ENCODE peak calls at places on chromosomes 6 and 20, in four cellular contexts. T is T-helper 1 cell; N is NCI-H1417; Q is stimulated activated naive CD8-positive, alpha-beta T cell treated with anti-CD3 and anti-CD28 coated beads, Interleukin-15, amount 100 ng/mL, for 72 hours. S is an unnamed sample.

GRCh38 chr20:32709528-32710121 is 33.6 kb downstream of the COMMD7 start:
- DNase-seq in Q (no peak), T (no peak), N (no peak), S (no peak)

GRCh38 chr6:158825951-158826306 is 6.8 kb upstream of the EZR start:
- DNase-seq in T (no peak), N (no peak), Q (no peak), S (no peak)

GRCh38 chr6:42451595-42452170 is at the start of gene TRERF1:
- DNase-seq in T (peak; percentile 28), N (peak; percentile 95), Q (peak; percentile 37), S (peak; percentile 80)

GRCh38 chr6:17932362-17932852 is 55.0 kb downstream of the KIF13A start:
- DNase-seq in T (no peak), N (no peak), Q (no peak), S (peak; percentile 72)

GRCh38 chr20:19794941-19795340 is 36.9 kb downstream of the RIN2 start:
- DNase-seq in T (no peak), N (no peak), Q (no peak), S (no peak)

GRCh38 chr20:13396036-13396435 is 175.0 kb downstream of the ISM1 start:
- DNase-seq in T (no peak), Q (no peak), N (no peak), S (no peak)

GRCh38 chr20:20360464-20360863 is 7.4 kb upstream of the INSM1 start:
- DNase-seq in T (no peak), N (peak; percentile 58), Q (no peak), S (peak; percentile 64)

GRCh38 chr20:23622839-23623343 is 14.9 kb downstream of the CST3 start:
- DNase-seq in N (no peak), T (no peak), Q (no peak), S (peak; percentile 94)

GRCh38 chr20:37347891-37348642 is 2.1 kb downstream of the SRC start:
- DNase-seq in N (no peak), T (no peak), Q (no peak), S (no peak)

GRCh38 chr20:47432251-47433210 is 69.2 kb upstream of the NCOA3 start:
- DNase-seq in T (no peak), N (no peak), Q (no peak), S (peak; percentile 81)

GRCh38 chr20:13105864-13106457 is 97.2 kb downstream of the SPTLC3 start:
- DNase-seq in T (no peak), Q (no peak), N (peak; percentile 27), S (peak; percentile 35)

GRCh38 chr6:25962368-25963127 is at the start of gene TRIM38:
- DNase-seq in Q (peak; percentile 66), T (peak; percentile 48), N (no peak), S (peak; percentile 89)

GRCh38 chr20:4195499-4195898 is 180.1 kb upstream of the RNF24 start:
- DNase-seq in T (no peak), Q (no peak), N (no peak), S (peak; percentile 26)

GRCh38 chr6:88165877-88166492 is at the start of gene CNR1:
- DNase-seq in Q (peak; percentile 18), N (peak; percentile 77), T (no peak), S (no peak)

GRCh38 chr6:1614767-1615650 is 5.3 kb downstream of the FOXC1 start:
- DNase-seq in N (no peak), T (no peak), Q (no peak), S (no peak)

GRCh38 chr20:46396052-46396451 is 10.4 kb downstream of the ELMO2 start:
- DNase-seq in T (no peak), Q (no peak), N (no peak), S (no peak)

GRCh38 chr6:72622094-72622540 is 253 bp downstream of the KCNQ5 start:
- DNase-seq in Q (peak; percentile 83), N (peak; percentile 77), T (peak; percentile 16), S (peak; percentile 69)

GRCh38 chr20:38369387-38369786 is 23.1 kb downstream of the LBP start:
- DNase-seq in Q (no peak), T (no peak), N (no peak), S (peak; percentile 16)

GRCh38 chr6:150152891-150153876 is 10.3 kb downstream of the PPP1R14C start:
- DNase-seq in Q (no peak), N (no peak), T (no peak), S (no peak)

GRCh38 chr6:85403331-85404015 is 46.4 kb upstream of the NT5E start:
- DNase-seq in Q (no peak), N (no peak), T (no peak), S (peak; percentile 92)

GRCh38 chr6:100452998-100453397 is 11.7 kb downstream of the SIM1 start:
- DNase-seq in N (no peak), Q (no peak), T (no peak), S (no peak)

GRCh38 chr20:51060301-51060700 is 37.4 kb upstream of the KCNG1 start:
- DNase-seq in N (no peak), Q (no peak), T (no peak), S (no peak)

GRCh38 chr20:6636209-6637159 is 131.0 kb upstream of the BMP2 start:
- DNase-seq in N (peak; percentile 29), T (no peak), Q (no peak), S (peak; percentile 48)

GRCh38 chr20:9110365-9110764 is 41.5 kb downstream of the PLCB4 start:
- DNase-seq in N (no peak), T (no peak), Q (no peak), S (peak; percentile 12)

GRCh38 chr20:6944292-6944691 is 176.8 kb downstream of the BMP2 start:
- DNase-seq in Q (no peak), N (no peak), T (no peak), S (no peak)

GRCh38 chr20:18005170-18005989 is 36.6 kb downstream of the MGME1 start:
- DNase-seq in Q (no peak), T (no peak), N (no peak), S (no peak)

GRCh38 chr20:25079171-25079570 is 2.8 kb downstream of the VSX1 start:
- DNase-seq in N (no peak), T (no peak), Q (no peak), S (no peak)

GRCh38 chr6:89359561-89359960 is 7.0 kb upstream of the UBE2J1 start:
- DNase-seq in N (no peak), T (no peak), Q (no peak), S (no peak)

GRCh38 chr6:11493979-11494378 is 43.6 kb upstream of the TMEM170B start:
- DNase-seq in Q (no peak), N (no peak), T (no peak), S (no peak)

GRCh38 chr20:51864967-51865366 is 62.6 kb upstream of the SALL4 start:
- DNase-seq in N (no peak), T (no peak), Q (no peak), S (no peak)

GRCh38 chr6:135062735-135063134 is 8.1 kb upstream of the HBS1L start:
- DNase-seq in T (no peak), N (no peak), Q (no peak), S (peak; percentile 24)

GRCh38 chr20:43096471-43096870 is 93.2 kb downstream of the PTPRT start:
- DNase-seq in T (no peak), Q (no peak), N (no peak), S (no peak)

GRCh38 chr6:3549314-3549940 is 92.6 kb upstream of the SLC22A23 start:
- DNase-seq in Q (no peak), N (peak; percentile 69), T (no peak), S (peak; percentile 12)

GRCh38 chr6:51292659-51293058 is 474.0 kb downstream of the TFAP2B start:
- DNase-seq in Q (no peak), T (no peak), N (no peak), S (peak; percentile 82)

GRCh38 chr6:44735631-44735963 is 348.1 kb downstream of the CDC5L start:
- DNase-seq in N (no peak), T (no peak), Q (peak; percentile 22), S (no peak)

GRCh38 chr6:47423087-47423486 is 54.5 kb upstream of the CD2AP start:
- DNase-seq in T (no peak), N (no peak), Q (no peak), S (no peak)

GRCh38 chr20:2871555-2872303 is 1.6 kb upstream of the PTPRA start:
- DNase-seq in N (no peak), T (no peak), Q (no peak), S (no peak)

S was measured in HT1080.